ENCODE peak calls at places on chromosomes 11 and 22, in six cellular contexts. One of them, this sample, is unnamed.
A peak's percentile ranks its signal among the peaks of the same experiment; 100 is the strongest.

GRCh38 chr22:36680038-36680437 is 23.5 kb downstream of the CACNG2 start:
- DNase-seq in AG09319: no peak
- DNase-seq in GM12865: no peak
- DNase-seq in left ventricle myocardium inferior: no peak
- DNase-seq in fibroblast of mammary gland: no peak
- DNase-seq in GM13977: no peak
- DNase-seq in this sample: no peak

GRCh38 chr11:64165482-64165841 is 451 bp downstream of the MACROD1 start:
- DNase-seq in AG09319: no peak
- DNase-seq in GM12865: peak; percentile 33
- DNase-seq in left ventricle myocardium inferior: no peak
- DNase-seq in fibroblast of mammary gland: no peak
- DNase-seq in GM13977: no peak
- DNase-seq in this sample: peak; percentile 46

GRCh38 chr22:27388090-27388600 is 413.4 kb downstream of the MN1 start:
- DNase-seq in AG09319: no peak
- DNase-seq in GM12865: peak; percentile 21
- DNase-seq in left ventricle myocardium inferior: no peak
- DNase-seq in fibroblast of mammary gland: no peak
- DNase-seq in GM13977: no peak
- DNase-seq in this sample: no peak

GRCh38 chr11:129278586-129279319 is 86.6 kb upstream of the ARHGAP32 start:
- DNase-seq in AG09319: no peak
- DNase-seq in GM12865: no peak
- DNase-seq in left ventricle myocardium inferior: no peak
- DNase-seq in fibroblast of mammary gland: no peak
- DNase-seq in GM13977: no peak
- DNase-seq in this sample: peak; percentile 30

GRCh38 chr22:50696251-50696798 is 23.7 kb downstream of the SHANK3 start:
- DNase-seq in AG09319: no peak
- DNase-seq in GM12865: no peak
- DNase-seq in left ventricle myocardium inferior: peak; percentile 12
- DNase-seq in fibroblast of mammary gland: no peak
- DNase-seq in GM13977: no peak
- DNase-seq in this sample: no peak

GRCh38 chr11:57453543-57454177 is 6.7 kb upstream of the RTN4RL2 start:
- DNase-seq in AG09319: no peak
- DNase-seq in GM12865: no peak
- DNase-seq in left ventricle myocardium inferior: no peak
- DNase-seq in fibroblast of mammary gland: no peak
- DNase-seq in GM13977: no peak
- DNase-seq in this sample: no peak

GRCh38 chr11:119202554-119202953 is 3.6 kb upstream of the CBL start:
- DNase-seq in AG09319: no peak
- DNase-seq in GM12865: no peak
- DNase-seq in left ventricle myocardium inferior: no peak
- DNase-seq in fibroblast of mammary gland: no peak
- DNase-seq in GM13977: no peak
- DNase-seq in this sample: no peak

GRCh38 chr22:48088926-48089536 is 1326.6 kb downstream of the TBC1D22A start:
- DNase-seq in AG09319: no peak
- DNase-seq in GM12865: no peak
- DNase-seq in left ventricle myocardium inferior: no peak
- DNase-seq in fibroblast of mammary gland: no peak
- DNase-seq in GM13977: no peak
- DNase-seq in this sample: no peak

GRCh38 chr11:90874971-90875370 is 652.1 kb upstream of the CHORDC1 start:
- DNase-seq in AG09319: no peak
- DNase-seq in GM12865: no peak
- DNase-seq in left ventricle myocardium inferior: no peak
- DNase-seq in fibroblast of mammary gland: no peak
- DNase-seq in GM13977: no peak
- DNase-seq in this sample: no peak

GRCh38 chr11:126165366-126166156 is 45.9 kb downstream of the RPUSD4 start:
- DNase-seq in AG09319: no peak
- DNase-seq in GM12865: no peak
- DNase-seq in left ventricle myocardium inferior: peak; percentile 1
- DNase-seq in fibroblast of mammary gland: no peak
- DNase-seq in GM13977: no peak
- DNase-seq in this sample: no peak

GRCh38 chr22:49701380-49702067 is 126.1 kb downstream of the BRD1 start:
- DNase-seq in AG09319: no peak
- DNase-seq in GM12865: no peak
- DNase-seq in left ventricle myocardium inferior: no peak
- DNase-seq in fibroblast of mammary gland: no peak
- DNase-seq in GM13977: no peak
- DNase-seq in this sample: no peak

GRCh38 chr22:42688241-42688913 is 32.3 kb downstream of the A4GALT start:
- DNase-seq in AG09319: peak; percentile 95
- DNase-seq in GM12865: no peak
- DNase-seq in left ventricle myocardium inferior: peak; percentile 90
- DNase-seq in fibroblast of mammary gland: peak; percentile 96
- DNase-seq in GM13977: no peak
- DNase-seq in this sample: peak; percentile 73

GRCh38 chr22:23834830-23835772 is 3.7 kb downstream of the DERL3 start:
- DNase-seq in AG09319: no peak
- DNase-seq in GM12865: no peak
- DNase-seq in left ventricle myocardium inferior: peak; percentile 80
- DNase-seq in fibroblast of mammary gland: no peak
- DNase-seq in GM13977: no peak
- DNase-seq in this sample: no peak

GRCh38 chr11:72703281-72704008 is 29.2 kb upstream of the PDE2A start:
- DNase-seq in AG09319: peak; percentile 81
- DNase-seq in GM12865: no peak
- DNase-seq in left ventricle myocardium inferior: peak; percentile 84
- DNase-seq in fibroblast of mammary gland: peak; percentile 75
- DNase-seq in GM13977: no peak
- DNase-seq in this sample: no peak

GRCh38 chr11:4178813-4179662 is 84.4 kb downstream of the RRM1 start:
- DNase-seq in AG09319: no peak
- DNase-seq in GM12865: no peak
- DNase-seq in left ventricle myocardium inferior: no peak
- DNase-seq in fibroblast of mammary gland: no peak
- DNase-seq in GM13977: no peak
- DNase-seq in this sample: no peak

GRCh38 chr22:30398685-30399680 is 2.2 kb downstream of the SEC14L2 start:
- DNase-seq in AG09319: no peak
- DNase-seq in GM12865: no peak
- DNase-seq in left ventricle myocardium inferior: no peak
- DNase-seq in fibroblast of mammary gland: peak; percentile 57
- DNase-seq in GM13977: no peak
- DNase-seq in this sample: no peak

GRCh38 chr22:49970528-49971231 is 10.1 kb downstream of the PIM3 start:
- DNase-seq in AG09319: peak; percentile 79
- DNase-seq in GM12865: peak; percentile 95
- DNase-seq in left ventricle myocardium inferior: peak; percentile 91
- DNase-seq in fibroblast of mammary gland: peak; percentile 96
- DNase-seq in GM13977: peak; percentile 90
- DNase-seq in this sample: peak; percentile 98

GRCh38 chr11:1863352-1864215 is 10.7 kb downstream of the LSP1 start:
- DNase-seq in AG09319: peak; percentile 68
- DNase-seq in GM12865: no peak
- DNase-seq in left ventricle myocardium inferior: peak; percentile 87
- DNase-seq in fibroblast of mammary gland: peak; percentile 87
- DNase-seq in GM13977: no peak
- DNase-seq in this sample: peak; percentile 86

GRCh38 chr11:113862430-113862829 is 12.9 kb downstream of the USP28 start:
- DNase-seq in AG09319: no peak
- DNase-seq in GM12865: no peak
- DNase-seq in left ventricle myocardium inferior: no peak
- DNase-seq in fibroblast of mammary gland: peak; percentile 34
- DNase-seq in GM13977: no peak
- DNase-seq in this sample: no peak

GRCh38 chr11:71342951-71343827 is 90.8 kb upstream of the SHANK2 start:
- DNase-seq in AG09319: no peak
- DNase-seq in GM12865: peak; percentile 45
- DNase-seq in left ventricle myocardium inferior: no peak
- DNase-seq in fibroblast of mammary gland: peak; percentile 36
- DNase-seq in GM13977: peak; percentile 58
- DNase-seq in this sample: peak; percentile 76

GRCh38 chr11:71341596-71341995 is 89.2 kb upstream of the SHANK2 start:
- DNase-seq in AG09319: no peak
- DNase-seq in GM12865: no peak
- DNase-seq in left ventricle myocardium inferior: no peak
- DNase-seq in fibroblast of mammary gland: no peak
- DNase-seq in GM13977: no peak
- DNase-seq in this sample: no peak

GRCh38 chr11:71342116-71342515 is 89.7 kb upstream of the SHANK2 start:
- DNase-seq in AG09319: no peak
- DNase-seq in GM12865: no peak
- DNase-seq in left ventricle myocardium inferior: no peak
- DNase-seq in fibroblast of mammary gland: peak; percentile 55
- DNase-seq in GM13977: no peak
- DNase-seq in this sample: no peak

GRCh38 chr11:71341173-71341572 is 88.8 kb upstream of the SHANK2 start:
- DNase-seq in AG09319: no peak
- DNase-seq in GM12865: no peak
- DNase-seq in left ventricle myocardium inferior: no peak
- DNase-seq in fibroblast of mammary gland: no peak
- DNase-seq in GM13977: no peak
- DNase-seq in this sample: no peak

GRCh38 chr11:71343828-71344400 is 91.5 kb upstream of the SHANK2 start:
- DNase-seq in AG09319: no peak
- DNase-seq in GM12865: no peak
- DNase-seq in left ventricle myocardium inferior: no peak
- DNase-seq in fibroblast of mammary gland: no peak
- DNase-seq in GM13977: no peak
- DNase-seq in this sample: no peak
- TF ChIP-seq CTCF in AG09319: no peak
- TF ChIP-seq CTCF in GM12865: no peak
- TF ChIP-seq CTCF in left ventricle myocardium inferior: no peak
- TF ChIP-seq CTCF in fibroblast of mammary gland: no peak
- TF ChIP-seq CTCF in GM13977: no peak
- TF ChIP-seq CTCF in this sample: no peak

GRCh38 chr11:79506734-79507344 is 66.0 kb upstream of the TENM4 start:
- DNase-seq in AG09319: no peak
- DNase-seq in GM12865: no peak
- DNase-seq in left ventricle myocardium inferior: no peak
- DNase-seq in fibroblast of mammary gland: no peak
- DNase-seq in GM13977: no peak
- DNase-seq in this sample: no peak

GRCh38 chr11:79506124-79506523 is 65.3 kb upstream of the TENM4 start:
- DNase-seq in AG09319: no peak
- DNase-seq in GM12865: no peak
- DNase-seq in left ventricle myocardium inferior: no peak
- DNase-seq in fibroblast of mammary gland: no peak
- DNase-seq in GM13977: no peak
- DNase-seq in this sample: no peak

GRCh38 chr11:79498681-79499080 is 57.9 kb upstream of the TENM4 start:
- DNase-seq in AG09319: no peak
- DNase-seq in GM12865: no peak
- DNase-seq in left ventricle myocardium inferior: no peak
- DNase-seq in fibroblast of mammary gland: peak; percentile 76
- DNase-seq in GM13977: no peak
- DNase-seq in this sample: no peak

GRCh38 chr11:79501688-79502087 is 60.9 kb upstream of the TENM4 start:
- DNase-seq in AG09319: no peak
- DNase-seq in GM12865: no peak
- DNase-seq in left ventricle myocardium inferior: no peak
- DNase-seq in fibroblast of mammary gland: no peak
- DNase-seq in GM13977: no peak
- DNase-seq in this sample: no peak

DNA sequence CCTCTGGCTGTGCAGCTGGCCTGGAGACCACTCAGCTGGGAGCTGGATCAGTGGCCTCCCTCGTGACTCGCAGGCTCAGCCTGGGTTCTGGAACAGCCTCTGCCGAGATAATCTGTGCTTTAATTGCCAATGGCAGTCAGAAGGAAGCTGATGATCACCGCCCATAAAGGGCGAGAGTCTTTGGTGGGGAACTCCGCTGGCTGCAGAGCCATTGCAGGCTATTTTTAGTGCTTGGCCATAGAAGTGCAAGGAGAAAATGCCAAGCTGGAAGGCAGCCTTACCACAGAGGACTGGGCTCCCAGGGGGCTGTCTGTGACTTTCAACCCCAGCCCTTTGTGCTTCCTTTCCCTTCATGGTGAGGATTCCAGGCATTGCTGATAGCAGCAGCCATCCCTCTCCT is 62.2 kb upstream of the TENM4 start:
- DNase-seq in AG09319: no peak
- DNase-seq in GM12865: no peak
- DNase-seq in left ventricle myocardium inferior: peak; percentile 55
- DNase-seq in fibroblast of mammary gland: no peak
- DNase-seq in GM13977: no peak
- DNase-seq in this sample: no peak
- TF ChIP-seq CTCF in AG09319: no peak
- TF ChIP-seq CTCF in GM12865: no peak
- TF ChIP-seq CTCF in left ventricle myocardium inferior: no peak
- TF ChIP-seq CTCF in fibroblast of mammary gland: no peak
- TF ChIP-seq CTCF in GM13977: no peak
- TF ChIP-seq CTCF in this sample: no peak

GRCh38 chr11:74877132-74877531 is 71.8 kb downstream of the XRRA1 start:
- DNase-seq in AG09319: no peak
- DNase-seq in GM12865: peak; percentile 21
- DNase-seq in left ventricle myocardium inferior: no peak
- DNase-seq in fibroblast of mammary gland: peak; percentile 35
- DNase-seq in GM13977: no peak
- DNase-seq in this sample: no peak
- TF ChIP-seq CTCF in AG09319: peak; percentile 44
- TF ChIP-seq CTCF in GM12865: peak; percentile 43
- TF ChIP-seq CTCF in left ventricle myocardium inferior: peak; percentile 42
- TF ChIP-seq CTCF in fibroblast of mammary gland: peak; percentile 64
- TF ChIP-seq CTCF in GM13977: peak; percentile 35
- TF ChIP-seq CTCF in this sample: peak; percentile 44

GRCh38 chr11:75246006-75246672 is 5.6 kb downstream of the TPBGL start:
- DNase-seq in AG09319: no peak
- DNase-seq in GM12865: no peak
- DNase-seq in left ventricle myocardium inferior: no peak
- DNase-seq in fibroblast of mammary gland: no peak
- DNase-seq in GM13977: no peak
- DNase-seq in this sample: no peak
- TF ChIP-seq CTCF in AG09319: no peak
- TF ChIP-seq CTCF in GM12865: no peak
- TF ChIP-seq CTCF in left ventricle myocardium inferior: no peak
- TF ChIP-seq CTCF in fibroblast of mammary gland: no peak
- TF ChIP-seq CTCF in GM13977: no peak
- TF ChIP-seq CTCF in this sample: no peak

GRCh38 chr11:34356130-34356529 is 1.7 kb downstream of the ABTB2 start:
- DNase-seq in AG09319: no peak
- DNase-seq in GM12865: peak; percentile 21
- DNase-seq in left ventricle myocardium inferior: no peak
- DNase-seq in fibroblast of mammary gland: no peak
- DNase-seq in GM13977: no peak
- DNase-seq in this sample: no peak
- TF ChIP-seq CTCF in AG09319: no peak
- TF ChIP-seq CTCF in GM12865: no peak
- TF ChIP-seq CTCF in left ventricle myocardium inferior: no peak
- TF ChIP-seq CTCF in fibroblast of mammary gland: no peak
- TF ChIP-seq CTCF in GM13977: peak; percentile 13
- TF ChIP-seq CTCF in this sample: no peak

GRCh38 chr11:44427432-44427831 is 117.5 kb upstream of the ALX4 start:
- DNase-seq in AG09319: no peak
- DNase-seq in GM12865: no peak
- DNase-seq in left ventricle myocardium inferior: no peak
- DNase-seq in fibroblast of mammary gland: no peak
- DNase-seq in GM13977: peak; percentile 28
- DNase-seq in this sample: peak; percentile 28
- TF ChIP-seq CTCF in AG09319: peak; percentile 24
- TF ChIP-seq CTCF in GM12865: peak; percentile 35
- TF ChIP-seq CTCF in left ventricle myocardium inferior: peak; percentile 49
- TF ChIP-seq CTCF in fibroblast of mammary gland: peak; percentile 32
- TF ChIP-seq CTCF in GM13977: peak; percentile 45
- TF ChIP-seq CTCF in this sample: peak; percentile 44